ENCODE peak calls at places on chromosomes 16 and 17, in nine cellular contexts. One of them, this sample, is unnamed.
A peak's percentile ranks its signal among the peaks of the same experiment; 100 is the strongest.

GRCh38 chr16:49469930-49470451 is 96.4 kb downstream of the C16orf78 start:
- DNase-seq in EL: no peak
- DNase-seq in GM20000: no peak
- DNase-seq in ovary: peak; percentile 6
- DNase-seq in ACHN: no peak
- DNase-seq in Ammon's horn: no peak
- DNase-seq in OCI-M1: no peak
- DNase-seq in stimulated activated naive CD8-positive, alpha-beta T cell treated with anti-CD3 and anti-CD28 coated beads, Interleukin-15, Interleukin-2, amounts not matched to agents 100 U/mL and 50 U/mL, for 24 hours: no peak
- DNase-seq in progenitor cell of endocrine pancreas: no peak
- DNase-seq in this sample: no peak

GRCh38 chr16:4477966-4478365 is 1.8 kb downstream of the HMOX2 start:
- DNase-seq in EL: peak; percentile 54
- DNase-seq in GM20000: no peak
- DNase-seq in ovary: no peak
- DNase-seq in ACHN: peak; percentile 75
- DNase-seq in Ammon's horn: no peak
- DNase-seq in OCI-M1: peak; percentile 26
- DNase-seq in stimulated activated naive CD8-positive, alpha-beta T cell treated with anti-CD3 and anti-CD28 coated beads, Interleukin-15, Interleukin-2, amounts not matched to agents 100 U/mL and 50 U/mL, for 24 hours: no peak
- DNase-seq in progenitor cell of endocrine pancreas: no peak
- DNase-seq in this sample: no peak

GRCh38 chr16:25030420-25031131 is 15.4 kb upstream of the ARHGAP17 start:
- DNase-seq in EL: no peak
- DNase-seq in GM20000: no peak
- DNase-seq in ovary: no peak
- DNase-seq in ACHN: no peak
- DNase-seq in Ammon's horn: no peak
- DNase-seq in OCI-M1: no peak
- DNase-seq in stimulated activated naive CD8-positive, alpha-beta T cell treated with anti-CD3 and anti-CD28 coated beads, Interleukin-15, Interleukin-2, amounts not matched to agents 100 U/mL and 50 U/mL, for 24 hours: no peak
- DNase-seq in progenitor cell of endocrine pancreas: no peak
- DNase-seq in this sample: no peak

GRCh38 chr17:75288784-75289121 is 480 bp downstream of the SLC25A19 start:
- DNase-seq in EL: peak; percentile 32
- DNase-seq in GM20000: no peak
- DNase-seq in ovary: no peak
- DNase-seq in ACHN: peak; percentile 37
- DNase-seq in Ammon's horn: no peak
- DNase-seq in OCI-M1: peak; percentile 59
- DNase-seq in stimulated activated naive CD8-positive, alpha-beta T cell treated with anti-CD3 and anti-CD28 coated beads, Interleukin-15, Interleukin-2, amounts not matched to agents 100 U/mL and 50 U/mL, for 24 hours: peak; percentile 56
- DNase-seq in progenitor cell of endocrine pancreas: peak; percentile 25
- DNase-seq in this sample: no peak

GRCh38 chr16:54156349-54156748 is 130.2 kb downstream of the IRX3 start:
- DNase-seq in EL: no peak
- DNase-seq in GM20000: no peak
- DNase-seq in ovary: no peak
- DNase-seq in ACHN: no peak
- DNase-seq in Ammon's horn: no peak
- DNase-seq in OCI-M1: no peak
- DNase-seq in stimulated activated naive CD8-positive, alpha-beta T cell treated with anti-CD3 and anti-CD28 coated beads, Interleukin-15, Interleukin-2, amounts not matched to agents 100 U/mL and 50 U/mL, for 24 hours: no peak
- DNase-seq in progenitor cell of endocrine pancreas: no peak
- DNase-seq in this sample: no peak

GRCh38 chr16:83363521-83363920 is 444.3 kb upstream of the HSBP1 start:
- DNase-seq in EL: no peak
- DNase-seq in GM20000: no peak
- DNase-seq in ovary: no peak
- DNase-seq in ACHN: no peak
- DNase-seq in Ammon's horn: peak; percentile 54
- DNase-seq in OCI-M1: no peak
- DNase-seq in stimulated activated naive CD8-positive, alpha-beta T cell treated with anti-CD3 and anti-CD28 coated beads, Interleukin-15, Interleukin-2, amounts not matched to agents 100 U/mL and 50 U/mL, for 24 hours: no peak
- DNase-seq in progenitor cell of endocrine pancreas: no peak
- DNase-seq in this sample: no peak

GRCh38 chr16:7613518-7613917 is 280.9 kb downstream of the RBFOX1 start:
- DNase-seq in EL: no peak
- DNase-seq in GM20000: no peak
- DNase-seq in ovary: no peak
- DNase-seq in ACHN: no peak
- DNase-seq in Ammon's horn: no peak
- DNase-seq in OCI-M1: no peak
- DNase-seq in stimulated activated naive CD8-positive, alpha-beta T cell treated with anti-CD3 and anti-CD28 coated beads, Interleukin-15, Interleukin-2, amounts not matched to agents 100 U/mL and 50 U/mL, for 24 hours: no peak
- DNase-seq in progenitor cell of endocrine pancreas: no peak
- DNase-seq in this sample: no peak

GRCh38 chr17:71237903-71238538 is 882.8 kb upstream of the SOX9 start:
- DNase-seq in EL: peak; percentile 49
- DNase-seq in GM20000: no peak
- DNase-seq in ovary: no peak
- DNase-seq in ACHN: peak; percentile 36
- DNase-seq in Ammon's horn: peak; percentile 67
- DNase-seq in OCI-M1: peak; percentile 1
- DNase-seq in stimulated activated naive CD8-positive, alpha-beta T cell treated with anti-CD3 and anti-CD28 coated beads, Interleukin-15, Interleukin-2, amounts not matched to agents 100 U/mL and 50 U/mL, for 24 hours: no peak
- DNase-seq in progenitor cell of endocrine pancreas: no peak
- DNase-seq in this sample: no peak

GRCh38 chr17:63082273-63082861 is 116.3 kb downstream of the TANC2 start:
- DNase-seq in EL: peak; percentile 37
- DNase-seq in GM20000: no peak
- DNase-seq in ovary: no peak
- DNase-seq in ACHN: peak; percentile 44
- DNase-seq in Ammon's horn: peak; percentile 16
- DNase-seq in OCI-M1: peak; percentile 54
- DNase-seq in stimulated activated naive CD8-positive, alpha-beta T cell treated with anti-CD3 and anti-CD28 coated beads, Interleukin-15, Interleukin-2, amounts not matched to agents 100 U/mL and 50 U/mL, for 24 hours: no peak
- DNase-seq in progenitor cell of endocrine pancreas: no peak
- DNase-seq in this sample: peak; percentile 2

GRCh38 chr16:14280541-14280940 is 209.4 kb downstream of the MRTFB start:
- DNase-seq in EL: peak; percentile 23
- DNase-seq in GM20000: no peak
- DNase-seq in ovary: no peak
- DNase-seq in ACHN: no peak
- DNase-seq in Ammon's horn: no peak
- DNase-seq in OCI-M1: no peak
- DNase-seq in stimulated activated naive CD8-positive, alpha-beta T cell treated with anti-CD3 and anti-CD28 coated beads, Interleukin-15, Interleukin-2, amounts not matched to agents 100 U/mL and 50 U/mL, for 24 hours: no peak
- DNase-seq in progenitor cell of endocrine pancreas: no peak
- DNase-seq in this sample: no peak

GRCh38 chr16:30065943-30066881 is 652 bp downstream of the ALDOA start:
- DNase-seq in EL: peak; percentile 65
- DNase-seq in GM20000: no peak
- DNase-seq in ovary: peak; percentile 75
- DNase-seq in ACHN: peak; percentile 65
- DNase-seq in Ammon's horn: no peak
- DNase-seq in OCI-M1: peak; percentile 71
- DNase-seq in stimulated activated naive CD8-positive, alpha-beta T cell treated with anti-CD3 and anti-CD28 coated beads, Interleukin-15, Interleukin-2, amounts not matched to agents 100 U/mL and 50 U/mL, for 24 hours: peak; percentile 54
- DNase-seq in progenitor cell of endocrine pancreas: no peak
- DNase-seq in this sample: no peak

GRCh38 chr16:14286381-14287230 is 215.5 kb downstream of the MRTFB start:
- DNase-seq in EL: no peak
- DNase-seq in GM20000: peak; percentile 68
- DNase-seq in ovary: no peak
- DNase-seq in ACHN: no peak
- DNase-seq in Ammon's horn: no peak
- DNase-seq in OCI-M1: no peak
- DNase-seq in stimulated activated naive CD8-positive, alpha-beta T cell treated with anti-CD3 and anti-CD28 coated beads, Interleukin-15, Interleukin-2, amounts not matched to agents 100 U/mL and 50 U/mL, for 24 hours: peak; percentile 25
- DNase-seq in progenitor cell of endocrine pancreas: no peak
- DNase-seq in this sample: peak; percentile 79

GRCh38 chr17:6710317-6710716 is 2.9 kb downstream of the SLC13A5 start:
- DNase-seq in EL: no peak
- DNase-seq in GM20000: no peak
- DNase-seq in ovary: no peak
- DNase-seq in ACHN: no peak
- DNase-seq in Ammon's horn: no peak
- DNase-seq in OCI-M1: no peak
- DNase-seq in stimulated activated naive CD8-positive, alpha-beta T cell treated with anti-CD3 and anti-CD28 coated beads, Interleukin-15, Interleukin-2, amounts not matched to agents 100 U/mL and 50 U/mL, for 24 hours: no peak
- DNase-seq in progenitor cell of endocrine pancreas: no peak
- DNase-seq in this sample: no peak

GRCh38 chr17:39722104-39722503 is 8.2 kb downstream of the MIEN1 start:
- DNase-seq in EL: no peak
- DNase-seq in GM20000: no peak
- DNase-seq in ovary: no peak
- DNase-seq in ACHN: no peak
- DNase-seq in Ammon's horn: no peak
- DNase-seq in OCI-M1: no peak
- DNase-seq in stimulated activated naive CD8-positive, alpha-beta T cell treated with anti-CD3 and anti-CD28 coated beads, Interleukin-15, Interleukin-2, amounts not matched to agents 100 U/mL and 50 U/mL, for 24 hours: no peak
- DNase-seq in progenitor cell of endocrine pancreas: no peak
- DNase-seq in this sample: no peak

GRCh38 chr16:19696312-19696711 is 21.7 kb downstream of the KNOP1 start:
- DNase-seq in EL: peak; percentile 77
- DNase-seq in GM20000: no peak
- DNase-seq in ovary: peak; percentile 87
- DNase-seq in ACHN: no peak
- DNase-seq in Ammon's horn: peak; percentile 54
- DNase-seq in OCI-M1: peak; percentile 88
- DNase-seq in stimulated activated naive CD8-positive, alpha-beta T cell treated with anti-CD3 and anti-CD28 coated beads, Interleukin-15, Interleukin-2, amounts not matched to agents 100 U/mL and 50 U/mL, for 24 hours: peak; percentile 29
- DNase-seq in progenitor cell of endocrine pancreas: no peak
- DNase-seq in this sample: no peak

GRCh38 chr17:1438593-1439083 is 17.4 kb downstream of the CRK start:
- DNase-seq in EL: peak; percentile 67
- DNase-seq in GM20000: no peak
- DNase-seq in ovary: no peak
- DNase-seq in ACHN: peak; percentile 64
- DNase-seq in Ammon's horn: no peak
- DNase-seq in OCI-M1: peak; percentile 72
- DNase-seq in stimulated activated naive CD8-positive, alpha-beta T cell treated with anti-CD3 and anti-CD28 coated beads, Interleukin-15, Interleukin-2, amounts not matched to agents 100 U/mL and 50 U/mL, for 24 hours: no peak
- DNase-seq in progenitor cell of endocrine pancreas: no peak
- DNase-seq in this sample: no peak

GRCh38 chr16:28165549-28166046 is 46.2 kb downstream of the XPO6 start:
- DNase-seq in EL: no peak
- DNase-seq in GM20000: no peak
- DNase-seq in ovary: no peak
- DNase-seq in ACHN: no peak
- DNase-seq in Ammon's horn: no peak
- DNase-seq in OCI-M1: no peak
- DNase-seq in stimulated activated naive CD8-positive, alpha-beta T cell treated with anti-CD3 and anti-CD28 coated beads, Interleukin-15, Interleukin-2, amounts not matched to agents 100 U/mL and 50 U/mL, for 24 hours: no peak
- DNase-seq in progenitor cell of endocrine pancreas: no peak
- DNase-seq in this sample: no peak

GRCh38 chr17:2900842-2901241 is 104.6 kb downstream of the RAP1GAP2 start:
- DNase-seq in EL: no peak
- DNase-seq in GM20000: no peak
- DNase-seq in ovary: no peak
- DNase-seq in ACHN: no peak
- DNase-seq in Ammon's horn: no peak
- DNase-seq in OCI-M1: no peak
- DNase-seq in stimulated activated naive CD8-positive, alpha-beta T cell treated with anti-CD3 and anti-CD28 coated beads, Interleukin-15, Interleukin-2, amounts not matched to agents 100 U/mL and 50 U/mL, for 24 hours: no peak
- DNase-seq in progenitor cell of endocrine pancreas: no peak
- DNase-seq in this sample: no peak

GRCh38 chr17:36069131-36069530 is 5.1 kb downstream of the CCL18 start:
- DNase-seq in EL: no peak
- DNase-seq in GM20000: no peak
- DNase-seq in ovary: no peak
- DNase-seq in ACHN: no peak
- DNase-seq in Ammon's horn: no peak
- DNase-seq in OCI-M1: no peak
- DNase-seq in stimulated activated naive CD8-positive, alpha-beta T cell treated with anti-CD3 and anti-CD28 coated beads, Interleukin-15, Interleukin-2, amounts not matched to agents 100 U/mL and 50 U/mL, for 24 hours: no peak
- DNase-seq in progenitor cell of endocrine pancreas: no peak
- DNase-seq in this sample: no peak

GRCh38 chr17:65547253-65547670 is 14.2 kb downstream of the AXIN2 start:
- DNase-seq in EL: no peak
- DNase-seq in GM20000: no peak
- DNase-seq in ovary: no peak
- DNase-seq in ACHN: no peak
- DNase-seq in Ammon's horn: no peak
- DNase-seq in OCI-M1: no peak
- DNase-seq in stimulated activated naive CD8-positive, alpha-beta T cell treated with anti-CD3 and anti-CD28 coated beads, Interleukin-15, Interleukin-2, amounts not matched to agents 100 U/mL and 50 U/mL, for 24 hours: no peak
- DNase-seq in progenitor cell of endocrine pancreas: no peak
- DNase-seq in this sample: no peak

GRCh38 chr16:22023505-22023904 is 15.6 kb downstream of the MOSMO start:
- DNase-seq in EL: no peak
- DNase-seq in GM20000: peak; percentile 53
- DNase-seq in ovary: no peak
- DNase-seq in ACHN: no peak
- DNase-seq in Ammon's horn: no peak
- DNase-seq in OCI-M1: no peak
- DNase-seq in stimulated activated naive CD8-positive, alpha-beta T cell treated with anti-CD3 and anti-CD28 coated beads, Interleukin-15, Interleukin-2, amounts not matched to agents 100 U/mL and 50 U/mL, for 24 hours: no peak
- DNase-seq in progenitor cell of endocrine pancreas: no peak
- DNase-seq in this sample: peak; percentile 42

This sample was measured in GM06990.